ENCODE peak calls at places on chromosomes 11 and 22, in eight cellular contexts. One of them, this sample, is unnamed.

GRCh38 chr11:93039841-93040240 is 70.4 kb downstream of the MTNR1B start:
- DNase-seq in anterior cingulate cortex: no peak
- DNase-seq in M059J: no peak
- DNase-seq in ovary: no peak
- DNase-seq in Panc1: no peak
- DNase-seq in HT1080: no peak
- DNase-seq in SW 1271: no peak
- DNase-seq in neural crest cell: no peak
- DNase-seq in this sample: no peak

GRCh38 chr11:64592234-64592615 is 1.2 kb downstream of the SLC22A12 start:
- DNase-seq in Panc1: no peak
- DNase-seq in ovary: peak
- DNase-seq in M059J: no peak
- DNase-seq in SW 1271: no peak
- DNase-seq in anterior cingulate cortex: no peak
- DNase-seq in HT1080: no peak
- DNase-seq in neural crest cell: no peak
- DNase-seq in this sample: no peak

GRCh38 chr11:44138980-44139379 is 43.5 kb downstream of the EXT2 start:
- DNase-seq in HT1080: no peak
- DNase-seq in SW 1271: no peak
- DNase-seq in M059J: peak
- DNase-seq in ovary: no peak
- DNase-seq in anterior cingulate cortex: no peak
- DNase-seq in Panc1: no peak
- DNase-seq in neural crest cell: no peak
- DNase-seq in this sample: no peak

GRCh38 chr11:31689559-31689958 is 121.6 kb downstream of the PAX6 start:
- DNase-seq in HT1080: no peak
- DNase-seq in SW 1271: no peak
- DNase-seq in M059J: no peak
- DNase-seq in Panc1: no peak
- DNase-seq in ovary: no peak
- DNase-seq in neural crest cell: no peak
- DNase-seq in anterior cingulate cortex: no peak
- DNase-seq in this sample: no peak

GRCh38 chr11:7457211-7457610 is 28.1 kb upstream of the OLFML1 start:
- DNase-seq in neural crest cell: no peak
- DNase-seq in HT1080: peak
- DNase-seq in ovary: no peak
- DNase-seq in SW 1271: no peak
- DNase-seq in anterior cingulate cortex: peak
- DNase-seq in Panc1: no peak
- DNase-seq in M059J: peak
- DNase-seq in this sample: no peak

GRCh38 chr11:8747173-8747572 is 64.6 kb downstream of the RPL27A start:
- DNase-seq in HT1080: no peak
- DNase-seq in neural crest cell: no peak
- DNase-seq in Panc1: no peak
- DNase-seq in M059J: no peak
- DNase-seq in anterior cingulate cortex: no peak
- DNase-seq in SW 1271: no peak
- DNase-seq in ovary: no peak
- DNase-seq in this sample: no peak

GRCh38 chr22:46830001-46830715 is 67.7 kb downstream of the TBC1D22A start:
- DNase-seq in SW 1271: no peak
- DNase-seq in HT1080: no peak
- DNase-seq in anterior cingulate cortex: no peak
- DNase-seq in ovary: no peak
- DNase-seq in Panc1: no peak
- DNase-seq in neural crest cell: no peak
- DNase-seq in M059J: peak
- DNase-seq in this sample: peak

GRCh38 chr11:78666675-78667129 is 92.0 kb upstream of the NARS2 start:
- DNase-seq in M059J: peak
- DNase-seq in neural crest cell: no peak
- DNase-seq in SW 1271: no peak
- DNase-seq in anterior cingulate cortex: no peak
- DNase-seq in Panc1: no peak
- DNase-seq in HT1080: no peak
- DNase-seq in ovary: no peak
- DNase-seq in this sample: no peak

GRCh38 chr11:83573097-83573496 is 286.9 kb upstream of the CCDC90B start:
- DNase-seq in Panc1: no peak
- DNase-seq in neural crest cell: no peak
- DNase-seq in HT1080: peak
- DNase-seq in anterior cingulate cortex: no peak
- DNase-seq in ovary: no peak
- DNase-seq in SW 1271: no peak
- DNase-seq in M059J: no peak
- DNase-seq in this sample: no peak